ENCODE peak calls at places on chromosomes 11 and 22, in six cellular contexts. L is transverse colon, C is brain microvascular endothelial cell, F is breast epithelium, A is HCT116, Q is A549. Z is an unnamed sample.

GRCh38 chr11:58006940-58007339 is 16.7 kb upstream of the OR9Q1 start:
- DNase-seq in L (no peak), C (no peak), F (no peak), A (no peak), Q (no peak), Z (no peak)

GRCh38 chr11:70142171-70142875 is 60.8 kb upstream of the FADD start:
- DNase-seq in L (no peak), C (no peak), F (no peak), A (peak; percentile 50), Q (peak; percentile 30), Z (no peak)

GRCh38 chr11:66845876-66846212 is 2.6 kb downstream of the RCE1 start:
- DNase-seq in L (no peak), C (no peak), F (no peak), A (no peak), Q (no peak), Z (no peak)

GRCh38 chr11:37632748-37633147 is 1034.7 kb upstream of the RAG2 start:
- DNase-seq in L (no peak), C (no peak), F (no peak), A (no peak), Q (no peak), Z (no peak)

GRCh38 chr22:37282385-37282677 is at the start of gene CYTH4:
- DNase-seq in L (peak; percentile 80), C (no peak), F (no peak), A (no peak), Q (no peak), Z (no peak)

GRCh38 chr11:36775157-36775556 is 177.1 kb upstream of the RAG2 start:
- DNase-seq in L (no peak), C (no peak), F (no peak), A (no peak), Q (no peak), Z (no peak)

GRCh38 chr11:58573451-58574104 is 2.1 kb downstream of the LPXN start:
- DNase-seq in L (no peak), C (peak; percentile 88), F (no peak), A (no peak), Q (peak; percentile 54), Z (no peak)

GRCh38 chr11:13338437-13339069 is 61.0 kb downstream of the BMAL1 start:
- DNase-seq in L (no peak), C (peak; percentile 51), F (no peak), A (no peak), Q (peak; percentile 89), Z (no peak)

GRCh38 chr11:22666700-22667439 is 459 bp downstream of the GAS2 start:
- DNase-seq in L (peak; percentile 20), C (peak; percentile 20), F (no peak), A (no peak), Q (no peak), Z (no peak)

DNA sequence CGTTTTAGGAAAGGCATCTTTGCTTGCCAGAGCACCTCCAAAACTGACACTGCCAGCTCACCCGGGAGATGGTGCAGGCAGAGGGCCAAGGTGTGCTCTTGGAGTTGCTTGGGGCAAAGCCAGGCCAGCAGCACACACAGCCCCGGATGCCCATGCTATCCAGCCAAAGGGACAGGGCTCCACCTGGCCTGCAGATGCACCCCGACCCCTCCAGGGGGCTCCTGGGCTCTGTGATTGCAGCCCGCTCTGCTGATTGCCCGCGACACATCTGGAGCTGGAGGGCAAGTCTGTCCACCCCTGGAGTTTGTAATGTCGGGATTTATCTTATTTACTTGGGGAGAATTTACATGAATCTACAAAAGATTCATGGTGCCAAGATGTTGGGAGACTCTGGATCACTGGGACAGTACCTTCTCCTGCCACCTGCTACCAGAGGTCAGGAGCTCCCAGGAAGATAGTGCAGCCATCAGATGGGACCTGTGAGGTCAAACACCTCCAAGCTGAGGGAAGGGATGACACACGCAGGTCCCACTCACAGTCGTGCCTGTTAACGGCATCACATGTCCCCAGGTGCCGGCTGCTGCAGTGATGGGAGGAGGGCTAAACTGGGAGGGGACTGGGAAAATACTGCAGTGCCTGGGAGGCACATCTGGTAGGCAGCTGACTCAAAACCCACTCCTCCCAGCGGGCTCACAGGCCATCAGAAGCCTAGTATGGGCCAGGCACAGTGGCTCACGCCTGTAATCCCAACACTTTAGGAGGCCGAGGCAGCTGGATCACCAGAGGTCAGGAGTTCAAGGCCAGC is 17.2 kb downstream of the CBX7 start:
- DNase-seq in L (peak; percentile 44), C (peak; percentile 32), F (peak; percentile 50), A (peak; percentile 7), Q (peak; percentile 49), Z (no peak)
- TF ChIP-seq CTCF in L (peak; percentile 30), C (peak; percentile 84), F (peak; percentile 36), A (peak; percentile 81), Q (peak; percentile 47), Z (peak; percentile 13)

GRCh38 chr22:47583959-47584562 is 821.6 kb downstream of the TBC1D22A start:
- DNase-seq in L (no peak), C (no peak), F (no peak), A (no peak), Q (no peak), Z (no peak)

GRCh38 chr22:47587861-47588582 is 825.6 kb downstream of the TBC1D22A start:
- DNase-seq in L (no peak), C (no peak), F (no peak), A (no peak), Q (no peak), Z (no peak)

GRCh38 chr22:47586946-47587345 is 824.5 kb downstream of the TBC1D22A start:
- DNase-seq in L (no peak), C (no peak), F (no peak), A (no peak), Q (no peak), Z (no peak)

GRCh38 chr22:47587361-47587760 is 824.9 kb downstream of the TBC1D22A start:
- DNase-seq in L (no peak), C (no peak), F (no peak), A (no peak), Q (no peak), Z (no peak)

GRCh38 chr22:47586038-47586437 is 823.6 kb downstream of the TBC1D22A start:
- DNase-seq in L (no peak), C (no peak), F (no peak), A (peak; percentile 22), Q (peak; percentile 13), Z (no peak)
- TF ChIP-seq CTCF in L (no peak), C (no peak), F (no peak), A (no peak), Q (no peak), Z (no peak)

GRCh38 chr11:130902380-130902779 is 13.9 kb downstream of the SNX19 start:
- DNase-seq in L (no peak), C (no peak), F (no peak), A (no peak), Q (no peak), Z (no peak)
- TF ChIP-seq CTCF in L (no peak), C (no peak), F (no peak), A (no peak), Q (no peak), Z (no peak)

GRCh38 chr11:64765291-64765803 is 5.6 kb upstream of the PYGM start:
- DNase-seq in L (no peak), C (no peak), F (peak; percentile 38), A (no peak), Q (no peak), Z (no peak)
- TF ChIP-seq CTCF in L (no peak), C (peak; percentile 46), F (no peak), A (peak; percentile 32), Q (no peak), Z (no peak)

GRCh38 chr11:47220401-47220821 is 5.6 kb downstream of the DDB2 start:
- DNase-seq in L (no peak), C (peak; percentile 85), F (no peak), A (no peak), Q (no peak), Z (no peak)

GRCh38 chr11:47213985-47214564 is 699 bp upstream of the DDB2 start:
- DNase-seq in L (peak; percentile 94), C (peak; percentile 57), F (peak; percentile 89), A (peak; percentile 81), Q (peak; percentile 95), Z (peak; percentile 53)

GRCh38 chr11:47215366-47215925 is 672 bp downstream of the DDB2 start:
- DNase-seq in L (no peak), C (no peak), F (no peak), A (no peak), Q (no peak), Z (no peak)

GRCh38 chr11:47212938-47213337 is 1.8 kb upstream of the DDB2 start:
- DNase-seq in L (peak; percentile 25), C (no peak), F (no peak), A (no peak), Q (no peak), Z (no peak)

DNA sequence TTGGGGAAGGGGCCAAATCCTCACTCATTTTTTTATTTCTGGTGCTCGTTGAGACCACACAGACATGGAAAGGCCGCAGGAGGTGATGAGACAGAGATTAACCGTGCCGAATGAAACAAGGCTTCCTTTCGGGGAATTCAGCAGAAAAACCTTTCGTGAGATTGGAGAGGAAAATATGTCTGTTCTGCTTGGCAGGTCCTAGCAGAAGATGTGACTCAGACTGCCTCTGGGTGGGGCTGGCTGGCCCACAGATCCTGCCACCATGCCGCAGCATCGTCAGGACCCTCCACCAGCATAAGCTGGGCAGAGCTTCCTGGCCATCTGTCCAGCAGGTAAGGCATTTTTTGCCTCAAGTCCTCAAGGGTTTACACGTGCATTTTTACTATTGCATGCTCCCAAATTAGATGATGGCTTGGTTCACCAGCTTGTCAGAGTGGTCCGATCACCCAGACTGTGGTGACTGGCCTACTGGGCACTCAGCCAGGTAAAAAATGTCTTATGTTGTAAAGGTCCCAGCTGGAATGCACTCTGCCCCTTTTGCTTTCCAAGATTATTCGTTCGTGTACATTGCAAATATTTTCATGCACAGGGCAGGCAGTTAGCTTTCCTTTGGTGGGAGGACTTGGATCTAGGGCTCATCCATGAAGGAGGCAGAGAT is 1.5 kb downstream of the DDB2 start:
- DNase-seq in L (peak; percentile 68), C (peak; percentile 81), F (no peak), A (peak; percentile 45), Q (peak; percentile 62), Z (no peak)
- TF ChIP-seq CTCF in L (no peak), C (peak; percentile 7), F (no peak), A (no peak), Q (peak; percentile 18), Z (no peak)

DNA sequence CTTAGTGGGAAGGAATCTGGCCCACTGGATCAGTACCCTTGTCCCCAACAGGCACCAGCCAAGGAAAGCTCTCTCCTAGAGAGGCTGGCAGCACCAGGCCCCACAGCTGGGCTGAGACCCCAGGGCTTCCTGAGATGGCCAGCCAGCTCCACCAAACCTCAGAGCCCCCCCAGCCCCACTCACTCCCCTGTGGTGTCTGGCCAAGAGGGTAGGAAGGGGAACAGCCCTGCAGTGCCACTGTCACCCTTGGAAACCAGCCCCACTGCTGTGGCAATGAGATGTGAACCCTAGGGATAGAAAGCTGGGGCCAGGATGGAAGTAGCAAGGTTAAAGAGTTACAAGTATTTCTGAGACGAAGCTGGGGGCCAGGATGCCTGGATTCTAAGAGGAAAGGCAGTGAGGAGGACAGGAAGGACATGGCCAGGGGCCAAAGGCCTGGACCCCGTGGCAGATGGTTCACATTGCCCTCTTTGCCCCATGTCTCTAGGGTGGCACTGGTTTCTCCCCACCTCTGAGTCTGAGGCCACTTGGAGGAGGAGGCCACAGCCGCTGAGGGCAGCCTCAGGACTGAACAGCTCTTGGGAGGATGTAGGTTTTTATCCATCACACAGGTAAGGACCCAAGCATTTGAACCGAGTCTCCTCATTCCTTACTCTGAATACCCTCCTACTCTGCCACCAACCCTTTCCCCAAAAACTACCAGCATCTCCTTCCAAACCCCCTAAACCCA is 28.8 kb downstream of the NRXN2 start:
- DNase-seq in L (no peak), C (no peak), F (no peak), A (no peak), Q (no peak), Z (no peak)
- TF ChIP-seq CTCF in L (no peak), C (no peak), F (no peak), A (no peak), Q (no peak), Z (no peak)

Z was measured in esophagus squamous epithelium.